ENCODE peak calls at places on chromosomes 6 and 20, in six cellular contexts. K is mesenchymal stem cell, I is H1, N is neuronal stem cell, L is H9, G is IMR-90. T is an unnamed sample.

GRCh38 chr6:115360602-115361325 is 699.9 kb downstream of the FRK start:
- DNase-seq in L (no peak), N (no peak), I (no peak), G (no peak), K (no peak), T (no peak)

GRCh38 chr6:98834060-98835031 is at the start of gene POU3F2:
- DNase-seq in G (peak), K (peak), I (peak), L (peak), N (peak), T (peak)

GRCh38 chr6:158016571-158017383 is 35.1 kb downstream of the SYNJ2 start:
- DNase-seq in L (no peak), K (no peak), I (no peak), G (no peak), N (no peak), T (no peak)

GRCh38 chr6:80268865-80269264 is 162.4 kb downstream of the BCKDHB start:
- DNase-seq in K (no peak), L (no peak), G (no peak), N (no peak), I (no peak), T (no peak)

GRCh38 chr6:14417377-14417776 is 299.8 kb downstream of the CD83 start:
- DNase-seq in N (no peak), I (no peak), L (no peak), G (no peak), K (no peak), T (no peak)

GRCh38 chr6:129314575-129314974 is 395.4 kb downstream of the ARHGAP18 start:
- DNase-seq in K (no peak), N (no peak), I (no peak), G (no peak), L (no peak), T (no peak)

GRCh38 chr20:25274481-25274880 is 26.6 kb downstream of the PYGB start:
- DNase-seq in I (peak), L (no peak), K (no peak), G (no peak), N (no peak), T (no peak)

GRCh38 chr6:39228992-39229767 is at the start of gene KCNK5:
- DNase-seq in N (peak), I (peak), G (peak), L (peak), K (peak), T (peak)

GRCh38 chr6:30614843-30615218 is 2.2 kb downstream of the PPP1R10 start:
- DNase-seq in K (peak), I (peak), L (peak), G (peak), N (peak), T (peak)

GRCh38 chr20:49937023-49937929 is 1.1 kb downstream of the RNF114 start:
- DNase-seq in I (no peak), N (no peak), G (no peak), K (no peak), L (no peak), T (no peak)

GRCh38 chr6:7262746-7263335 is 50.2 kb downstream of the SSR1 start:
- DNase-seq in K (no peak), G (no peak), N (no peak), L (no peak), I (no peak), T (no peak)

GRCh38 chr6:136166815-136167214 is 83.3 kb downstream of the MTFR2 start:
- DNase-seq in N (no peak), K (no peak), I (no peak), G (no peak), L (no peak), T (no peak)

GRCh38 chr6:42417641-42418112 is 34.0 kb downstream of the TRERF1 start:
- DNase-seq in G (no peak), N (no peak), K (no peak), L (no peak), I (no peak), T (no peak)

GRCh38 chr20:63333241-63333836 is 27.8 kb downstream of the CHRNA4 start:
- DNase-seq in I (no peak), K (no peak), N (no peak), L (no peak), G (no peak), T (no peak)

GRCh38 chr6:97305676-97306075 is 22.7 kb upstream of the MMS22L start:
- DNase-seq in G (no peak), I (no peak), L (no peak), N (no peak), K (no peak), T (no peak)

GRCh38 chr20:25632940-25633790 is 9.4 kb upstream of the NANP start:
- DNase-seq in G (peak), N (no peak), K (peak), I (no peak), L (no peak), T (no peak)

GRCh38 chr20:20266552-20266951 is 101.4 kb upstream of the INSM1 start:
- DNase-seq in G (no peak), I (no peak), L (no peak), N (no peak), K (no peak), T (no peak)

GRCh38 chr20:28562510-28562898 is 2695.0 kb upstream of the DEFB115 start:
- DNase-seq in K (peak), G (peak), L (no peak), N (no peak), I (no peak), T (no peak)

GRCh38 chr6:156256161-156256560 is 521.0 kb upstream of the ARID1B start:
- DNase-seq in N (no peak), K (no peak), L (no peak), G (no peak), I (no peak), T (peak)

GRCh38 chr6:154402081-154402780 is 45.6 kb upstream of the IPCEF1 start:
- DNase-seq in L (no peak), K (no peak), N (no peak), G (peak), I (no peak), T (peak)

GRCh38 chr6:167005350-167006159 is 6.4 kb downstream of the CEP43 start:
- DNase-seq in N (no peak), K (no peak), L (no peak), I (no peak), G (no peak), T (no peak)

GRCh38 chr6:29747688-29748250 is 24.5 kb downstream of the HLA-F start:
- DNase-seq in N (no peak), L (no peak), I (no peak), G (no peak), K (no peak), T (no peak)

GRCh38 chr20:59933296-59933848 is at the start of gene SYCP2:
- DNase-seq in I (no peak), N (no peak), G (no peak), L (peak), K (no peak), T (peak)

GRCh38 chr6:18507561-18507960 is 120.4 kb downstream of the RNF144B start:
- DNase-seq in I (no peak), L (no peak), N (no peak), K (no peak), G (peak), T (peak)

GRCh38 chr6:73985891-73986290 is 289.9 kb downstream of the CD109 start:
- DNase-seq in I (no peak), G (no peak), N (no peak), K (no peak), L (no peak), T (no peak)

GRCh38 chr6:132198040-132198439 is 203.2 kb downstream of the MOXD1 start:
- DNase-seq in N (no peak), L (no peak), I (no peak), K (no peak), G (no peak), T (no peak)

GRCh38 chr6:146962332-146962731 is 241.9 kb upstream of the STXBP5 start:
- DNase-seq in L (no peak), G (no peak), K (no peak), I (no peak), N (no peak), T (no peak)

GRCh38 chr6:162785632-162786242 is 58.0 kb downstream of the PACRG start:
- DNase-seq in I (no peak), K (no peak), N (no peak), L (no peak), G (no peak), T (no peak)

GRCh38 chr6:105648276-105648675 is 245.4 kb upstream of the PREP start:
- DNase-seq in N (peak), G (no peak), I (no peak), K (no peak), L (no peak), T (no peak)

GRCh38 chr6:105645166-105645565 is 242.3 kb upstream of the PREP start:
- DNase-seq in K (no peak), N (no peak), L (no peak), G (no peak), I (no peak), T (no peak)

GRCh38 chr6:105644073-105644489 is 241.2 kb upstream of the PREP start:
- DNase-seq in K (peak), G (no peak), N (no peak), L (no peak), I (no peak), T (no peak)

GRCh38 chr6:105645958-105646357 is 243.1 kb upstream of the PREP start:
- DNase-seq in I (no peak), K (no peak), L (no peak), G (no peak), N (no peak), T (no peak)

GRCh38 chr6:105646391-105646867 is 243.5 kb upstream of the PREP start:
- DNase-seq in L (no peak), G (peak), K (peak), N (no peak), I (no peak), T (no peak)
- H4K91ac ChIP-seq in L (no peak), G (no peak), K (no peak), N (no peak), I (no peak), T (no peak)

GRCh38 chr6:34558172-34558714 is 2.1 kb upstream of the SPDEF start:
- DNase-seq in L (no peak), K (no peak), N (no peak), G (no peak), I (no peak), T (peak)
- H3K4me2 ChIP-seq in L (no peak), K (no peak), N (no peak), G (no peak), I (no peak), T (no peak)

GRCh38 chr6:130888246-130888645 is 61.0 kb downstream of the SMLR1 start:
- DNase-seq in G (no peak), N (no peak), K (no peak), L (no peak), I (no peak), T (no peak)
- H3K14ac ChIP-seq in G (no peak), N (no peak), K (no peak), L (no peak), I (no peak), T (no peak)

GRCh38 chr20:56968386-56969048 is 297.9 kb downstream of the BMP7 start:
- DNase-seq in G (no peak), K (no peak), L (no peak), I (no peak), N (no peak), T (no peak)

GRCh38 chr20:56967916-56968315 is 298.5 kb downstream of the BMP7 start:
- DNase-seq in L (peak), I (no peak), N (no peak), G (no peak), K (no peak), T (no peak)

GRCh38 chr20:56964886-56965285 is 301.6 kb downstream of the BMP7 start:
- DNase-seq in L (no peak), K (no peak), N (no peak), G (no peak), I (no peak), T (no peak)
- H4K91ac ChIP-seq in L (no peak), K (no peak), N (no peak), G (no peak), I (no peak), T (no peak)

DNA sequence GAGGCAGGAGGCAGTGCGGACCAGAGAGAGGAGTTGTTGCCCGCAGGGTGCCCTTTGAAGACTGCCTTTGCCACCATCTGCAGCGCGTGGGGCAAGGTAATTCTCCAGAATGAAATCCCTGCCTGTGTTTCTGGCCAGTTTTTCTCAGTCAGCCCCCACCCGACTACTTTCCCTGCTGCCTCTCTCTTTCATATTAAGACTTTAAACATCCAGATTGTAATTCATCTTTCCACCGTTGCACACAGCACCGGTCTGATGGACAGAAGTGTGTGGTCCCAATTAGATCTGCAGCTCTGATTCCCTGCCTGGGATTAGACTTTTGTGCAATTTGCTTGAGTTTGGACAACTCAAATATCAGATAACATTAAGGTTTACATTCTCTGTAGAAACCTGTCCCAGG is 489.0 kb downstream of the QKI start:
- DNase-seq in L (no peak), I (no peak), G (no peak), K (no peak), N (no peak), T (no peak)
- H3K4me2 ChIP-seq in L (no peak), I (no peak), G (no peak), K (no peak), N (no peak), T (no peak)